ENCODE peak calls at places on chromosomes 1 and 21, in eight cellular contexts. One of them, this sample, is unnamed.

GRCh38 chr1:245461681-245462080 is 306.9 kb downstream of the KIF26B start:
- DNase-seq in effector memory CD8-positive, alpha-beta T cell: no peak
- DNase-seq in NCI-H1105 treated with DMSO at 0.1 percent for 48 hours: no peak
- DNase-seq in activated CD8-positive, alpha-beta memory T cell treated with anti-CD3 and anti-CD28 coated beads, Interleukin-2, amount 50 U/mL, for 4 hours: no peak
- DNase-seq in nucleus accumbens: no peak
- DNase-seq in caudate nucleus: no peak
- DNase-seq in COR-L47: no peak
- DNase-seq in CD4-positive, alpha-beta T cell: no peak
- DNase-seq in this sample: no peak

GRCh38 chr1:205597691-205598314 is 34.0 kb downstream of the ELK4 start:
- DNase-seq in activated CD8-positive, alpha-beta memory T cell treated with anti-CD3 and anti-CD28 coated beads, Interleukin-2, amount 50 U/mL, for 4 hours: no peak
- DNase-seq in nucleus accumbens: no peak
- DNase-seq in effector memory CD8-positive, alpha-beta T cell: no peak
- DNase-seq in CD4-positive, alpha-beta T cell: no peak
- DNase-seq in COR-L47: no peak
- DNase-seq in caudate nucleus: no peak
- DNase-seq in NCI-H1105 treated with DMSO at 0.1 percent for 48 hours: no peak
- DNase-seq in this sample: no peak

GRCh38 chr1:173268261-173268660 is 61.1 kb upstream of the TNFSF4 start:
- DNase-seq in effector memory CD8-positive, alpha-beta T cell: no peak
- DNase-seq in caudate nucleus: no peak
- DNase-seq in NCI-H1105 treated with DMSO at 0.1 percent for 48 hours: no peak
- DNase-seq in CD4-positive, alpha-beta T cell: no peak
- DNase-seq in activated CD8-positive, alpha-beta memory T cell treated with anti-CD3 and anti-CD28 coated beads, Interleukin-2, amount 50 U/mL, for 4 hours: no peak
- DNase-seq in nucleus accumbens: no peak
- DNase-seq in COR-L47: no peak
- DNase-seq in this sample: no peak

GRCh38 chr1:204162498-204163074 is 3.6 kb downstream of the REN start:
- DNase-seq in effector memory CD8-positive, alpha-beta T cell: peak; percentile 73
- DNase-seq in NCI-H1105 treated with DMSO at 0.1 percent for 48 hours: peak; percentile 80
- DNase-seq in activated CD8-positive, alpha-beta memory T cell treated with anti-CD3 and anti-CD28 coated beads, Interleukin-2, amount 50 U/mL, for 4 hours: peak; percentile 84
- DNase-seq in nucleus accumbens: peak; percentile 33
- DNase-seq in caudate nucleus: peak; percentile 60
- DNase-seq in CD4-positive, alpha-beta T cell: peak; percentile 70
- DNase-seq in COR-L47: peak; percentile 78
- DNase-seq in this sample: peak; percentile 82

GRCh38 chr1:111754964-111755320 is 759 bp upstream of the DDX20 start:
- DNase-seq in caudate nucleus: peak; percentile 64
- DNase-seq in effector memory CD8-positive, alpha-beta T cell: no peak
- DNase-seq in COR-L47: peak; percentile 44
- DNase-seq in NCI-H1105 treated with DMSO at 0.1 percent for 48 hours: peak; percentile 68
- DNase-seq in CD4-positive, alpha-beta T cell: peak; percentile 18
- DNase-seq in nucleus accumbens: no peak
- DNase-seq in activated CD8-positive, alpha-beta memory T cell treated with anti-CD3 and anti-CD28 coated beads, Interleukin-2, amount 50 U/mL, for 4 hours: peak; percentile 34
- DNase-seq in this sample: peak; percentile 85

GRCh38 chr1:214305164-214305751 is 24.3 kb downstream of the SMYD2 start:
- DNase-seq in NCI-H1105 treated with DMSO at 0.1 percent for 48 hours: no peak
- DNase-seq in activated CD8-positive, alpha-beta memory T cell treated with anti-CD3 and anti-CD28 coated beads, Interleukin-2, amount 50 U/mL, for 4 hours: no peak
- DNase-seq in CD4-positive, alpha-beta T cell: no peak
- DNase-seq in nucleus accumbens: no peak
- DNase-seq in COR-L47: no peak
- DNase-seq in caudate nucleus: no peak
- DNase-seq in effector memory CD8-positive, alpha-beta T cell: no peak
- DNase-seq in this sample: no peak

GRCh38 chr1:156480411-156481192 is 20.0 kb downstream of the MEF2D start:
- DNase-seq in activated CD8-positive, alpha-beta memory T cell treated with anti-CD3 and anti-CD28 coated beads, Interleukin-2, amount 50 U/mL, for 4 hours: peak; percentile 81
- DNase-seq in CD4-positive, alpha-beta T cell: peak; percentile 71
- DNase-seq in NCI-H1105 treated with DMSO at 0.1 percent for 48 hours: no peak
- DNase-seq in nucleus accumbens: no peak
- DNase-seq in caudate nucleus: no peak
- DNase-seq in COR-L47: no peak
- DNase-seq in effector memory CD8-positive, alpha-beta T cell: peak; percentile 80
- DNase-seq in this sample: no peak

GRCh38 chr1:234837713-234838112 is 227.7 kb upstream of the IRF2BP2 start:
- DNase-seq in NCI-H1105 treated with DMSO at 0.1 percent for 48 hours: no peak
- DNase-seq in CD4-positive, alpha-beta T cell: no peak
- DNase-seq in COR-L47: no peak
- DNase-seq in nucleus accumbens: no peak
- DNase-seq in activated CD8-positive, alpha-beta memory T cell treated with anti-CD3 and anti-CD28 coated beads, Interleukin-2, amount 50 U/mL, for 4 hours: no peak
- DNase-seq in effector memory CD8-positive, alpha-beta T cell: no peak
- DNase-seq in caudate nucleus: no peak
- DNase-seq in this sample: no peak

GRCh38 chr1:20724364-20725188 is 6.8 kb upstream of the KIF17 start:
- DNase-seq in effector memory CD8-positive, alpha-beta T cell: no peak
- DNase-seq in activated CD8-positive, alpha-beta memory T cell treated with anti-CD3 and anti-CD28 coated beads, Interleukin-2, amount 50 U/mL, for 4 hours: no peak
- DNase-seq in COR-L47: no peak
- DNase-seq in CD4-positive, alpha-beta T cell: no peak
- DNase-seq in NCI-H1105 treated with DMSO at 0.1 percent for 48 hours: no peak
- DNase-seq in caudate nucleus: no peak
- DNase-seq in nucleus accumbens: no peak
- DNase-seq in this sample: no peak

GRCh38 chr1:158013840-158014520 is 20.5 kb downstream of the KIRREL1 start:
- DNase-seq in NCI-H1105 treated with DMSO at 0.1 percent for 48 hours: no peak
- DNase-seq in caudate nucleus: no peak
- DNase-seq in CD4-positive, alpha-beta T cell: no peak
- DNase-seq in activated CD8-positive, alpha-beta memory T cell treated with anti-CD3 and anti-CD28 coated beads, Interleukin-2, amount 50 U/mL, for 4 hours: no peak
- DNase-seq in nucleus accumbens: peak; percentile 10
- DNase-seq in COR-L47: peak; percentile 22
- DNase-seq in effector memory CD8-positive, alpha-beta T cell: no peak
- DNase-seq in this sample: no peak

GRCh38 chr1:27528701-27529637 is 39.0 kb upstream of the WASF2 start:
- DNase-seq in effector memory CD8-positive, alpha-beta T cell: no peak
- DNase-seq in CD4-positive, alpha-beta T cell: no peak
- DNase-seq in activated CD8-positive, alpha-beta memory T cell treated with anti-CD3 and anti-CD28 coated beads, Interleukin-2, amount 50 U/mL, for 4 hours: no peak
- DNase-seq in NCI-H1105 treated with DMSO at 0.1 percent for 48 hours: peak; percentile 83
- DNase-seq in COR-L47: peak; percentile 70
- DNase-seq in caudate nucleus: peak; percentile 72
- DNase-seq in nucleus accumbens: peak; percentile 51
- DNase-seq in this sample: peak; percentile 36

GRCh38 chr21:25421327-25422028 is 185.8 kb downstream of the MRPL39 start:
- DNase-seq in COR-L47: peak; percentile 14
- DNase-seq in effector memory CD8-positive, alpha-beta T cell: peak; percentile 48
- DNase-seq in caudate nucleus: no peak
- DNase-seq in CD4-positive, alpha-beta T cell: peak; percentile 26
- DNase-seq in activated CD8-positive, alpha-beta memory T cell treated with anti-CD3 and anti-CD28 coated beads, Interleukin-2, amount 50 U/mL, for 4 hours: peak; percentile 45
- DNase-seq in NCI-H1105 treated with DMSO at 0.1 percent for 48 hours: peak; percentile 19
- DNase-seq in nucleus accumbens: no peak
- DNase-seq in this sample: no peak

GRCh38 chr1:3349161-3349967 is 105.1 kb upstream of the ARHGEF16 start:
- DNase-seq in caudate nucleus: no peak
- DNase-seq in NCI-H1105 treated with DMSO at 0.1 percent for 48 hours: no peak
- DNase-seq in nucleus accumbens: no peak
- DNase-seq in effector memory CD8-positive, alpha-beta T cell: no peak
- DNase-seq in activated CD8-positive, alpha-beta memory T cell treated with anti-CD3 and anti-CD28 coated beads, Interleukin-2, amount 50 U/mL, for 4 hours: no peak
- DNase-seq in CD4-positive, alpha-beta T cell: no peak
- DNase-seq in COR-L47: peak; percentile 6
- DNase-seq in this sample: no peak

GRCh38 chr1:207852576-207853371 is 58.2 kb downstream of the CD34 start:
- DNase-seq in activated CD8-positive, alpha-beta memory T cell treated with anti-CD3 and anti-CD28 coated beads, Interleukin-2, amount 50 U/mL, for 4 hours: no peak
- DNase-seq in CD4-positive, alpha-beta T cell: no peak
- DNase-seq in NCI-H1105 treated with DMSO at 0.1 percent for 48 hours: no peak
- DNase-seq in nucleus accumbens: no peak
- DNase-seq in caudate nucleus: no peak
- DNase-seq in effector memory CD8-positive, alpha-beta T cell: no peak
- DNase-seq in COR-L47: no peak
- DNase-seq in this sample: no peak

GRCh38 chr1:32904797-32905196 is 3.6 kb upstream of the TMEM54 start:
- DNase-seq in caudate nucleus: no peak
- DNase-seq in nucleus accumbens: no peak
- DNase-seq in CD4-positive, alpha-beta T cell: no peak
- DNase-seq in COR-L47: peak; percentile 43
- DNase-seq in activated CD8-positive, alpha-beta memory T cell treated with anti-CD3 and anti-CD28 coated beads, Interleukin-2, amount 50 U/mL, for 4 hours: no peak
- DNase-seq in effector memory CD8-positive, alpha-beta T cell: no peak
- DNase-seq in NCI-H1105 treated with DMSO at 0.1 percent for 48 hours: no peak
- DNase-seq in this sample: no peak

GRCh38 chr1:15254521-15254920 is 7.5 kb downstream of the FHAD1 start:
- DNase-seq in NCI-H1105 treated with DMSO at 0.1 percent for 48 hours: no peak
- DNase-seq in effector memory CD8-positive, alpha-beta T cell: no peak
- DNase-seq in activated CD8-positive, alpha-beta memory T cell treated with anti-CD3 and anti-CD28 coated beads, Interleukin-2, amount 50 U/mL, for 4 hours: no peak
- DNase-seq in CD4-positive, alpha-beta T cell: no peak
- DNase-seq in nucleus accumbens: no peak
- DNase-seq in caudate nucleus: no peak
- DNase-seq in COR-L47: no peak
- DNase-seq in this sample: no peak

GRCh38 chr21:41611966-41612606 is 104.1 kb upstream of the TMPRSS2 start:
- DNase-seq in NCI-H1105 treated with DMSO at 0.1 percent for 48 hours: peak; percentile 59
- DNase-seq in caudate nucleus: no peak
- DNase-seq in COR-L47: peak; percentile 50
- DNase-seq in nucleus accumbens: no peak
- DNase-seq in activated CD8-positive, alpha-beta memory T cell treated with anti-CD3 and anti-CD28 coated beads, Interleukin-2, amount 50 U/mL, for 4 hours: no peak
- DNase-seq in CD4-positive, alpha-beta T cell: no peak
- DNase-seq in effector memory CD8-positive, alpha-beta T cell: no peak
- DNase-seq in this sample: no peak

GRCh38 chr21:18545908-18546307 is 142.3 kb upstream of the TMPRSS15 start:
- DNase-seq in NCI-H1105 treated with DMSO at 0.1 percent for 48 hours: no peak
- DNase-seq in effector memory CD8-positive, alpha-beta T cell: no peak
- DNase-seq in COR-L47: no peak
- DNase-seq in activated CD8-positive, alpha-beta memory T cell treated with anti-CD3 and anti-CD28 coated beads, Interleukin-2, amount 50 U/mL, for 4 hours: no peak
- DNase-seq in nucleus accumbens: no peak
- DNase-seq in CD4-positive, alpha-beta T cell: no peak
- DNase-seq in caudate nucleus: no peak
- DNase-seq in this sample: no peak

GRCh38 chr1:116981521-116982037 is 20.0 kb upstream of the CD101 start:
- DNase-seq in activated CD8-positive, alpha-beta memory T cell treated with anti-CD3 and anti-CD28 coated beads, Interleukin-2, amount 50 U/mL, for 4 hours: no peak
- DNase-seq in nucleus accumbens: no peak
- DNase-seq in NCI-H1105 treated with DMSO at 0.1 percent for 48 hours: no peak
- DNase-seq in caudate nucleus: no peak
- DNase-seq in CD4-positive, alpha-beta T cell: no peak
- DNase-seq in effector memory CD8-positive, alpha-beta T cell: no peak
- DNase-seq in COR-L47: no peak
- DNase-seq in this sample: no peak

GRCh38 chr1:195899762-195900352 is 708.4 kb downstream of the KCNT2 start:
- DNase-seq in nucleus accumbens: no peak
- DNase-seq in activated CD8-positive, alpha-beta memory T cell treated with anti-CD3 and anti-CD28 coated beads, Interleukin-2, amount 50 U/mL, for 4 hours: no peak
- DNase-seq in COR-L47: no peak
- DNase-seq in CD4-positive, alpha-beta T cell: no peak
- DNase-seq in caudate nucleus: no peak
- DNase-seq in NCI-H1105 treated with DMSO at 0.1 percent for 48 hours: no peak
- DNase-seq in effector memory CD8-positive, alpha-beta T cell: no peak
- DNase-seq in this sample: no peak

GRCh38 chr1:182197555-182197954 is 136.0 kb upstream of the ZNF648 start:
- DNase-seq in CD4-positive, alpha-beta T cell: no peak
- DNase-seq in NCI-H1105 treated with DMSO at 0.1 percent for 48 hours: no peak
- DNase-seq in COR-L47: no peak
- DNase-seq in nucleus accumbens: no peak
- DNase-seq in caudate nucleus: no peak
- DNase-seq in effector memory CD8-positive, alpha-beta T cell: no peak
- DNase-seq in activated CD8-positive, alpha-beta memory T cell treated with anti-CD3 and anti-CD28 coated beads, Interleukin-2, amount 50 U/mL, for 4 hours: no peak
- DNase-seq in this sample: no peak

GRCh38 chr1:153945131-153945794 is 1.3 kb downstream of the DENND4B start:
- DNase-seq in NCI-H1105 treated with DMSO at 0.1 percent for 48 hours: no peak
- DNase-seq in CD4-positive, alpha-beta T cell: peak; percentile 72
- DNase-seq in activated CD8-positive, alpha-beta memory T cell treated with anti-CD3 and anti-CD28 coated beads, Interleukin-2, amount 50 U/mL, for 4 hours: peak; percentile 78
- DNase-seq in COR-L47: no peak
- DNase-seq in caudate nucleus: no peak
- DNase-seq in effector memory CD8-positive, alpha-beta T cell: peak; percentile 83
- DNase-seq in nucleus accumbens: no peak
- DNase-seq in this sample: no peak

GRCh38 chr1:1833916-1834325 is 55.7 kb upstream of the NADK start:
- DNase-seq in activated CD8-positive, alpha-beta memory T cell treated with anti-CD3 and anti-CD28 coated beads, Interleukin-2, amount 50 U/mL, for 4 hours: no peak
- DNase-seq in nucleus accumbens: no peak
- DNase-seq in COR-L47: no peak
- DNase-seq in caudate nucleus: no peak
- DNase-seq in CD4-positive, alpha-beta T cell: no peak
- DNase-seq in effector memory CD8-positive, alpha-beta T cell: no peak
- DNase-seq in NCI-H1105 treated with DMSO at 0.1 percent for 48 hours: no peak
- DNase-seq in this sample: no peak

GRCh38 chr1:54132485-54132884 is 20.3 kb downstream of the CDCP2 start:
- DNase-seq in effector memory CD8-positive, alpha-beta T cell: no peak
- DNase-seq in CD4-positive, alpha-beta T cell: no peak
- DNase-seq in caudate nucleus: no peak
- DNase-seq in nucleus accumbens: no peak
- DNase-seq in NCI-H1105 treated with DMSO at 0.1 percent for 48 hours: no peak
- DNase-seq in activated CD8-positive, alpha-beta memory T cell treated with anti-CD3 and anti-CD28 coated beads, Interleukin-2, amount 50 U/mL, for 4 hours: no peak
- DNase-seq in COR-L47: no peak
- DNase-seq in this sample: no peak

GRCh38 chr1:27496604-27497155 is 6.7 kb upstream of the WASF2 start:
- DNase-seq in CD4-positive, alpha-beta T cell: no peak
- DNase-seq in activated CD8-positive, alpha-beta memory T cell treated with anti-CD3 and anti-CD28 coated beads, Interleukin-2, amount 50 U/mL, for 4 hours: no peak
- DNase-seq in NCI-H1105 treated with DMSO at 0.1 percent for 48 hours: peak; percentile 17
- DNase-seq in effector memory CD8-positive, alpha-beta T cell: no peak
- DNase-seq in nucleus accumbens: no peak
- DNase-seq in caudate nucleus: no peak
- DNase-seq in COR-L47: no peak
- DNase-seq in this sample: peak; percentile 34

GRCh38 chr1:101075926-101076325 is 50.3 kb upstream of the DPH5 start:
- DNase-seq in activated CD8-positive, alpha-beta memory T cell treated with anti-CD3 and anti-CD28 coated beads, Interleukin-2, amount 50 U/mL, for 4 hours: no peak
- DNase-seq in NCI-H1105 treated with DMSO at 0.1 percent for 48 hours: no peak
- DNase-seq in effector memory CD8-positive, alpha-beta T cell: no peak
- DNase-seq in caudate nucleus: no peak
- DNase-seq in CD4-positive, alpha-beta T cell: no peak
- DNase-seq in COR-L47: no peak
- DNase-seq in nucleus accumbens: no peak
- DNase-seq in this sample: no peak

GRCh38 chr1:241275981-241276380 is 81.0 kb downstream of the RGS7 start:
- DNase-seq in NCI-H1105 treated with DMSO at 0.1 percent for 48 hours: no peak
- DNase-seq in nucleus accumbens: no peak
- DNase-seq in COR-L47: no peak
- DNase-seq in CD4-positive, alpha-beta T cell: no peak
- DNase-seq in effector memory CD8-positive, alpha-beta T cell: no peak
- DNase-seq in caudate nucleus: no peak
- DNase-seq in activated CD8-positive, alpha-beta memory T cell treated with anti-CD3 and anti-CD28 coated beads, Interleukin-2, amount 50 U/mL, for 4 hours: no peak
- DNase-seq in this sample: no peak

GRCh38 chr1:223161321-223161720 is 18.3 kb upstream of the TLR5 start:
- DNase-seq in effector memory CD8-positive, alpha-beta T cell: no peak
- DNase-seq in CD4-positive, alpha-beta T cell: no peak
- DNase-seq in NCI-H1105 treated with DMSO at 0.1 percent for 48 hours: no peak
- DNase-seq in activated CD8-positive, alpha-beta memory T cell treated with anti-CD3 and anti-CD28 coated beads, Interleukin-2, amount 50 U/mL, for 4 hours: no peak
- DNase-seq in nucleus accumbens: no peak
- DNase-seq in caudate nucleus: no peak
- DNase-seq in COR-L47: no peak
- DNase-seq in this sample: no peak

GRCh38 chr1:31763671-31764306 is 351 bp downstream of the ADGRB2 start:
- DNase-seq in nucleus accumbens: no peak
- DNase-seq in COR-L47: no peak
- DNase-seq in CD4-positive, alpha-beta T cell: no peak
- DNase-seq in NCI-H1105 treated with DMSO at 0.1 percent for 48 hours: no peak
- DNase-seq in effector memory CD8-positive, alpha-beta T cell: no peak
- DNase-seq in activated CD8-positive, alpha-beta memory T cell treated with anti-CD3 and anti-CD28 coated beads, Interleukin-2, amount 50 U/mL, for 4 hours: no peak
- DNase-seq in caudate nucleus: no peak
- DNase-seq in this sample: no peak

GRCh38 chr1:99682291-99682751 is 36.4 kb downstream of the PALMD start:
- DNase-seq in NCI-H1105 treated with DMSO at 0.1 percent for 48 hours: no peak
- DNase-seq in CD4-positive, alpha-beta T cell: no peak
- DNase-seq in COR-L47: no peak
- DNase-seq in activated CD8-positive, alpha-beta memory T cell treated with anti-CD3 and anti-CD28 coated beads, Interleukin-2, amount 50 U/mL, for 4 hours: no peak
- DNase-seq in effector memory CD8-positive, alpha-beta T cell: no peak
- DNase-seq in caudate nucleus: no peak
- DNase-seq in nucleus accumbens: no peak
- DNase-seq in this sample: no peak

GRCh38 chr1:180163044-180163443 is 8.4 kb downstream of the QSOX1 start:
- DNase-seq in NCI-H1105 treated with DMSO at 0.1 percent for 48 hours: no peak
- DNase-seq in effector memory CD8-positive, alpha-beta T cell: no peak
- DNase-seq in COR-L47: no peak
- DNase-seq in nucleus accumbens: no peak
- DNase-seq in caudate nucleus: no peak
- DNase-seq in activated CD8-positive, alpha-beta memory T cell treated with anti-CD3 and anti-CD28 coated beads, Interleukin-2, amount 50 U/mL, for 4 hours: no peak
- DNase-seq in CD4-positive, alpha-beta T cell: no peak
- DNase-seq in this sample: no peak